ENCODE peak calls at places on chromosome 18, in eight cellular contexts. D, L, U, M, Y, V, R and S are unnamed samples.

GRCh38 chr18:76256897-76257500 is 238.0 kb downstream of the ZNF516 start:
- DNase-seq in D (peak; percentile 68), L (peak; percentile 35), U (peak; percentile 74), M (no peak), Y (no peak), V (no peak), R (peak; percentile 69), S (no peak)

GRCh38 chr18:44744206-44745180 is 63.8 kb downstream of the SETBP1 start:
- DNase-seq in D (no peak), L (no peak), U (no peak), M (no peak), Y (no peak), V (no peak), R (no peak), S (no peak)

GRCh38 chr18:60019463-60019840 is 119.7 kb downstream of the PMAIP1 start:
- DNase-seq in D (peak; percentile 52), L (no peak), U (peak; percentile 90), M (no peak), Y (no peak), V (no peak), R (no peak), S (no peak)

GRCh38 chr18:902179-902718 is 2.4 kb upstream of the ADCYAP1 start:
- DNase-seq in D (peak; percentile 20), L (peak; percentile 6), U (peak; percentile 9), M (no peak), Y (no peak), V (no peak), R (no peak), S (no peak)

GRCh38 chr18:55918449-55918848 is 330.5 kb upstream of the TCF4 start:
- DNase-seq in D (peak; percentile 14), L (no peak), U (peak; percentile 63), M (no peak), Y (no peak), V (no peak), R (no peak), S (no peak)

GRCh38 chr18:47174545-47175116 is 1.5 kb downstream of the IER3IP1 start:
- DNase-seq in D (no peak), L (no peak), U (no peak), M (no peak), Y (no peak), V (no peak), R (no peak), S (no peak)

GRCh38 chr18:76398295-76398694 is 96.7 kb downstream of the ZNF516 start:
- DNase-seq in D (peak; percentile 19), L (no peak), U (no peak), M (no peak), Y (no peak), V (no peak), R (no peak), S (no peak)

GRCh38 chr18:55997156-55997561 is 409.2 kb upstream of the TCF4 start:
- DNase-seq in D (no peak), L (no peak), U (peak; percentile 31), M (no peak), Y (no peak), V (peak; percentile 21), R (no peak), S (no peak)

GRCh38 chr18:56890632-56891031 is 239.5 kb downstream of the WDR7 start:
- DNase-seq in D (peak; percentile 90), L (no peak), U (peak; percentile 87), M (no peak), Y (no peak), V (no peak), R (no peak), S (no peak)

GRCh38 chr18:73365018-73365417 is 497.2 kb upstream of the NETO1 start:
- DNase-seq in D (peak; percentile 93), L (no peak), U (peak; percentile 44), M (no peak), Y (no peak), V (no peak), R (no peak), S (no peak)

GRCh38 chr18:62856294-62856693 is 141.0 kb downstream of the PHLPP1 start:
- DNase-seq in D (no peak), L (no peak), U (no peak), M (no peak), Y (no peak), V (no peak), R (no peak), S (no peak)

GRCh38 chr18:33720133-33720532 is 142.1 kb downstream of the ASXL3 start:
- DNase-seq in D (peak; percentile 85), L (no peak), U (peak; percentile 3), M (no peak), Y (no peak), V (no peak), R (no peak), S (no peak)

GRCh38 chr18:63319383-63320040 is at the start of gene BCL2:
- DNase-seq in D (peak; percentile 36), L (no peak), U (peak; percentile 20), M (peak; percentile 75), Y (no peak), V (peak; percentile 45), R (peak; percentile 42), S (no peak)

GRCh38 chr18:34875150-34875549 is 165.1 kb downstream of the DTNA start:
- DNase-seq in D (no peak), L (no peak), U (no peak), M (no peak), Y (no peak), V (no peak), R (no peak), S (no peak)

GRCh38 chr18:3595282-3596273 is 145.6 kb downstream of the TGIF1 start:
- DNase-seq in D (peak; percentile 99), L (no peak), U (peak; percentile 94), M (peak; percentile 82), Y (peak; percentile 35), V (no peak), R (peak; percentile 48), S (peak; percentile 84)

GRCh38 chr18:49768051-49768391 is 45.3 kb downstream of the ACAA2 start:
- DNase-seq in D (peak; percentile 68), L (peak; percentile 62), U (peak; percentile 39), M (peak; percentile 64), Y (no peak), V (no peak), R (peak; percentile 38), S (no peak)
- TF ChIP-seq CTCF in D (peak; percentile 67), L (peak; percentile 83), U (peak; percentile 57), M (peak; percentile 25), Y (no peak), V (peak; percentile 26), R (peak; percentile 24), S (no peak)

DNA sequence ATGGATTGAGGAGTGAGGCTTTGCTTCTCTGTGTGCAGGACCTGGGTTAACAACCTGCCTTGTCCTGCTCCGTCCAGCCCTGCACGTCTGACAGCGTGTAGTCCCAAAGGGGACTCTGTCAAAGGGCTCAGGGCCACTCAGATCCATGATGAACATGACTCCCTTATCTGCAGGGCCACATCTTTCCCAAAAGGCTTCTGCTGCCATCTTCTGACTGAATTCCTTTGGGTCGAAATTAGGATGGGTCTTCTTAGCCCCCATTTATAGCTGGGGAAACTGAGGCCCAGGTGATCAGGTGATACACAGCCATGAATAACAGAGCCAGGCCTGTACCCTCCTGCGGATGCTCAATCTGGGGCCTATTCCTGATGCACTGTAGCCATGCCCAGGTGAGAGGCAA is 109.2 kb downstream of the CELF4 start:
- DNase-seq in D (no peak), L (no peak), U (no peak), M (no peak), Y (no peak), V (no peak), R (no peak), S (no peak)
- TF ChIP-seq CTCF in D (no peak), L (no peak), U (peak; percentile 32), M (no peak), Y (no peak), V (no peak), R (no peak), S (no peak)

DNA sequence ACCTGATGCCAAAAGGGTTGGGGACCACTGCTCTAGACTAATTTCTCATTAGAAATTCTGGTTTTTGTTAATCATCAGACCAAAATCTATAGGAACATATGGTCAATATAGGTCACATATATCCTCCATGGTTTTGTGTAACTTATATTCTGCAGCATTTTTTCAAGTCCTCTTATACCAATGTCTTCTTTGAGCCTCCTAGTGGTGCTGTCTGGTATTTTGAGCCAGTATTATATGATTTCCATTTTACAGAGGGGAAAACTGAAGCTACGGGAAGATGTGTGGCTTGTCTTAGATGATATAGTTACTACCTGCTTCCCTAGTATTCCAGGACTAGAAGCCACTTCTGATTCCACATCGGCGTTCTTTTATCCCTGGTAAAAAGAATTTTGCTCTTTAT is 13.8 kb downstream of the MAPK4 start:
- DNase-seq in D (no peak), L (no peak), U (no peak), M (no peak), Y (no peak), V (no peak), R (no peak), S (no peak)
- TF ChIP-seq CTCF in D (peak; percentile 30), L (peak; percentile 38), U (peak; percentile 9), M (no peak), Y (no peak), V (no peak), R (no peak), S (no peak)

GRCh38 chr18:41532344-41533086 is 422.5 kb upstream of the PIK3C3 start:
- DNase-seq in D (no peak), L (no peak), U (no peak), M (no peak), Y (no peak), V (no peak), R (no peak), S (no peak)
- TF ChIP-seq CTCF in D (no peak), L (no peak), U (no peak), M (no peak), Y (no peak), V (no peak), R (no peak), S (no peak)

DNA sequence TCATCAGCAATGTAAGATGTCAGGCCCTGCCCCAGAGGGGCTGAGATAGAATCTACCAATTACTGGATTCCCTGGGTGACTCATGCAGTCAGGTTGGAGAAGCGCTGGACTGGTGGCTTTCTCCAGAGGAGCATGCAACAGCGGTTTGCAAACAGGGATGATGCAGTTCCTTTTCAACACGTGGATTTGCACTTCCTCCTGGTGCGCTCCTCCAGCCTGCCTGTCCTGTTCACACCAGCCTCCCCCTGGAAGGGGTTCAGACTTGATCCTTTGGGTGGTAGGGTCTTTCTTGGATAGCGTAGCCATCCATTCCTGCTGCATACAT is 158.3 kb downstream of the NEDD4L start:
- DNase-seq in D (no peak), L (no peak), U (peak; percentile 42), M (no peak), Y (no peak), V (no peak), R (no peak), S (no peak)
- TF ChIP-seq CTCF in D (no peak), L (no peak), U (no peak), M (no peak), Y (no peak), V (no peak), R (no peak), S (no peak)